ENCODE peak calls at places on chromosomes 12 and 14, in five cellular contexts. E, D, Z, Q and H are unnamed samples. For H3K27me3, the result is how much of the 10 kb centered on the place peaks cover.

GRCh38 chr12:93203361-93203760 is 174.4 kb upstream of the NUDT4 start:
- DNase-seq in D (no peak), E (no peak), Q (no peak), Z (no peak), H (no peak)

GRCh38 chr12:88693837-88694445 is 113.7 kb upstream of the KITLG start:
- DNase-seq in D (no peak), E (peak), Q (no peak), Z (no peak), H (peak)

GRCh38 chr12:104649217-104649834 is 192.6 kb downstream of the CHST11 start:
- DNase-seq in D (no peak), Z (no peak), E (no peak), Q (no peak), H (no peak)

GRCh38 chr12:15629761-15630160 is 159.4 kb downstream of the EPS8 start:
- DNase-seq in D (no peak), Q (no peak), Z (no peak), E (peak), H (peak)

GRCh38 chr14:51014625-51015024 is 70.3 kb upstream of the PYGL start:
- DNase-seq in E (no peak), Q (no peak), Z (no peak), D (no peak), H (no peak)

GRCh38 chr14:37142835-37143499 is 29.4 kb downstream of the SLC25A21 start:
- DNase-seq in Z (no peak), E (peak), D (no peak), Q (peak), H (peak)

GRCh38 chr12:29569392-29569791 is 71.9 kb upstream of the OVCH1 start:
- DNase-seq in Z (no peak), Q (no peak), E (no peak), D (no peak), H (no peak)

GRCh38 chr12:51262758-51263177 is 7.4 kb downstream of the SMAGP start:
- DNase-seq in Z (peak), Q (no peak), D (no peak), E (peak), H (peak)

GRCh38 chr14:54094765-54095164 is 138.1 kb upstream of the BMP4 start:
- DNase-seq in Q (no peak), Z (no peak), E (no peak), D (no peak), H (peak)

GRCh38 chr12:118645219-118645618 is 268.9 kb downstream of the SUDS3 start:
- DNase-seq in Z (no peak), E (no peak), Q (no peak), D (no peak), H (no peak)

GRCh38 chr12:103561174-103561573 is 25.9 kb upstream of the STAB2 start:
- DNase-seq in D (no peak), Q (no peak), Z (no peak), E (peak), H (peak)

GRCh38 chr14:19917955-19918518 is 2.4 kb upstream of the OR4K5 start:
- DNase-seq in D (no peak), Q (no peak), E (no peak), Z (no peak), H (no peak)

GRCh38 chr12:45257185-45257585 is 41.3 kb downstream of the ANO6 start:
- DNase-seq in Z (no peak), Q (no peak), E (no peak), D (no peak), H (no peak)

GRCh38 chr12:67766370-67766769 is 117.8 kb downstream of the DYRK2 start:
- DNase-seq in E (peak), Q (peak), Z (no peak), D (no peak), H (peak)

GRCh38 chr14:33950320-33951182 is at the start of gene EGLN3:
- DNase-seq in Z (peak), D (no peak), Q (peak), E (peak), H (peak)

GRCh38 chr14:92880851-92881250 is 42.1 kb upstream of the CHGA start:
- DNase-seq in Q (no peak), Z (peak), E (peak), D (no peak), H (peak)

GRCh38 chr14:56592746-56593544 is 13.3 kb downstream of the TMEM260 start:
- DNase-seq in D (no peak), E (no peak), Z (no peak), Q (no peak), H (no peak)

GRCh38 chr12:43964022-43964421 is 128.1 kb downstream of the TMEM117 start:
- DNase-seq in Q (no peak), Z (no peak), E (no peak), D (no peak), H (no peak)

GRCh38 chr12:92378682-92379479 is 233.2 kb upstream of the BTG1 start:
- DNase-seq in Z (no peak), E (no peak), Q (no peak), D (no peak), H (no peak)

GRCh38 chr14:51368721-51369163 is 128.7 kb downstream of the TMX1 start:
- DNase-seq in D (no peak), E (peak), Z (no peak), Q (peak), H (peak)

GRCh38 chr14:51575225-51576111 is 76.2 kb upstream of the FRMD6 start:
- DNase-seq in Z (no peak), E (peak), D (no peak), Q (no peak), H (no peak)

DNA sequence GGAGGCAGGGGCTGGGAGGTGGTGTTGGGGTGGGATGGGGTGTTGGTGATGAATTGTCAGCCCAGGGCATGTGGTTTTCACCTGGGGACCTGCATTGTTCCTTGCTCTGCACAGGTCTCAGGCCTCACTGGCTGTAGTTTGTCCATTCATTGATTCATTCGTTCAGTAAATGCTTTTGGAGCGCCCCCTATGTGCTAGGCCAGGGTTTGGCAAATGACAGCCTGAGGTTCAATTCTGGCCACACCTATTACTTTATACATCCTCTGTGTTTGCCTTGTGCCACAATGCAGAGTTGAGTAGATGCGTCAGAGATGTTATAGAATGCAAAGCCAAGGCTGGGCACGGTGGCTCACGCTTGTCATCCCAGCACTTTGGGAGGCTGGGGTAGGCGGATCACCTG is 4.7 kb downstream of the ADCK1 start:
- DNase-seq in Z (no peak), D (no peak), E (peak), Q (no peak), H (peak)
- TF ChIP-seq CTCF in Z (peak), D (peak), E (peak), Q (peak), H (peak)

GRCh38 chr12:6493580-6494350 is at the start of gene NCAPD2:
- DNase-seq in Z (peak), Q (peak), D (peak), E (peak), H (peak)

GRCh38 chr12:6492838-6493579 is at the start of gene MRPL51:
- DNase-seq in Q (peak), D (peak), Z (peak), E (peak), H (peak)

GRCh38 chr12:6494351-6494743 is 445 bp downstream of the NCAPD2 start:
- DNase-seq in D (no peak), Q (no peak), E (no peak), Z (no peak), H (no peak)

GRCh38 chr12:6500466-6500865 is 6.6 kb downstream of the NCAPD2 start:
- DNase-seq in Q (no peak), E (no peak), Z (no peak), D (no peak), H (no peak)

DNA sequence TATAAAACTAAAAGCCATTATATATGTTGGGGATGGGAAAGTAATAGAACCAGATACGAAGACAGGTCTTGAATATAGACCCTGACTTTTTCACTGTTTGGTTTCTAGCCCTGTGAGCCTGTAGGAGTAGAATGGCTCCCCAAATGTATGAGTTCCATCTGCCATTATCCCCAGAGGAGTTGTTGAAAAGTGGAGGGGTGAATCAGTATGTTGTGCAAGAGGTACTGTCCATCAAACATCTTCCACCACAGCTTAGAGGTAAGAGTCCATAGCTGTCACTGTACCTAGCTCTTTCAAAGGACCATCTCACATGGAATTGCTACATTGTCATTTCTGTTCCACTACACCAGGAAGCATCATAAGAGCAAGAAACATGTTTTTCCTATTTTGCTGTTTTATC is 1.1 kb downstream of the NCAPD2 start:
- DNase-seq in Z (no peak), E (peak), D (no peak), Q (no peak), H (peak)
- H3K4me3 ChIP-seq in Z (peak), E (peak), D (peak), Q (peak), H (no peak)

DNA sequence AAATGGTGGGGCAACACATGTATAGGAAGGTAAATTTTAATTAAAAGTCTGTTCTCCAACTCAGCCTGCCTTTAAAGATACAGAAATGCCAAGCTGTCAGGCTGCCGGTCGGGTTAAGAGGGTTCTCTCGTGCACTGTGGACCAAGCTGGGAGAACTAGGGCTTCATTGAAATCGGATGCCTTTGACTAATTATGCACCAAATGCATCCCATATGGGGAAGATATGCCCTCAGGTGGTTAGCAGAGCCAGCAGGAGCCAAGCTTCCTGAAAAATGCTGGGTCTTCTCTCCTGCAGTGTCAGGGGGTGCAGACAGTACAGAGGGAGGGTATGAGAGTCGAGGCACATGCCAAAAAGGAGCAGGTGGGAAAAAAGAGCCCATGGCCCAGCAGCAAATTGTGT is 236.1 kb downstream of the CACNA1C start:
- DNase-seq in Q (no peak), D (no peak), E (no peak), Z (no peak), H (no peak)
- H3K27me3 ChIP-seq in Q (under half), D (under half), E (under half), Z (under half), H (under half)

GRCh38 chr14:88823968-88824313 is 510 bp upstream of the TTC8 start:
- DNase-seq in Z (no peak), E (no peak), D (no peak), Q (no peak), H (no peak)

GRCh38 chr14:88821888-88822287 is 2.6 kb upstream of the TTC8 start:
- DNase-seq in E (no peak), Z (no peak), D (no peak), Q (no peak), H (no peak)

GRCh38 chr14:88825503-88825902 is 1.1 kb downstream of the TTC8 start:
- DNase-seq in D (no peak), Q (no peak), Z (no peak), E (no peak), H (no peak)

GRCh38 chr14:88825078-88825458 is 617 bp downstream of the TTC8 start:
- DNase-seq in Q (no peak), D (no peak), E (no peak), Z (no peak), H (no peak)

GRCh38 chr14:88824314-88825077 is at the start of gene TTC8:
- DNase-seq in D (peak), E (peak), Z (peak), Q (peak), H (peak)
- TF ChIP-seq CTCF in D (no peak), E (no peak), Z (no peak), Q (no peak), H (no peak)

GRCh38 chr12:24776856-24777255 is 172.0 kb downstream of the BCAT1 start:
- DNase-seq in E (no peak), Z (no peak), D (no peak), Q (no peak), H (no peak)
- H3K4me3 ChIP-seq in E (no peak), Z (no peak), D (no peak), Q (no peak), H (no peak)

GRCh38 chr12:64782181-64782580 is 23.0 kb upstream of the GNS start:
- DNase-seq in Q (no peak), Z (no peak), D (no peak), E (no peak), H (no peak)

GRCh38 chr12:64780531-64781373 is 21.5 kb upstream of the GNS start:
- DNase-seq in D (no peak), Q (no peak), E (peak), Z (no peak), H (no peak)

GRCh38 chr12:64781374-64782029 is 22.3 kb upstream of the GNS start:
- DNase-seq in D (no peak), Z (no peak), Q (no peak), E (no peak), H (no peak)

GRCh38 chr12:64790166-64790565 is 31.0 kb upstream of the GNS start:
- DNase-seq in Q (no peak), E (no peak), Z (no peak), D (no peak), H (no peak)

GRCh38 chr12:64785816-64786215 is 26.6 kb upstream of the GNS start:
- DNase-seq in Z (no peak), E (no peak), Q (no peak), D (no peak), H (no peak)
- H3K27me3 ChIP-seq in Z (under half), E (under half), Q (under half), D (under half), H (under half)

DNA sequence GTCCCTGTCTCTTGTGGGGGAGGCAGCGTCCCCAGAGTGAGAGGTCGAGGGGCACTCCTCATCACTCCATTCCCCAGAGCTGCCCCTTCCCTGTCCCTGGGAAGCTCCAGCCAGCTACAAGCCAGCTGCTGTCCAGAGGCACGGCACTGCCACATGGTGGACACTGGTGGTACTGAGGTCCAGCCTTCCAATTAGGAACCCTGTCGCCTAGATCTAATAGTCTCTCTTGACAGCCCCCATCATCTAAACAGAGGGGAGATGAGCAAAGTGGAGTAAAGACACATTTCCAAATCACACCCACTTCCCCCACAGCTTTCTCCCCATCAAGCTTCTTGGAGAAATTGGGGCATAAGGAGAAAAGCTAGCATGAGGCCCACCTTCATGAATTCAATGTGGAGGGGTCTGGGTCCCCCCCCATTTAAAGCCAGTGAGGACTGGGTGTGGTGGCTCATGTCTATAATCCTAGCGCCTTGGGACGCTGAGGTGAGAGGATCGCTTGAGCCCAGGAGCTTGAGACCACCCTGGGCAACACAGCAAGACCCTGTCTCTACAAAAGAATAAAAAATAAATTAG is 2.1 kb upstream of the INHBE start:
- DNase-seq in E (peak), D (no peak), Q (no peak), Z (no peak), H (peak)
- TF ChIP-seq CTCF in E (peak), D (peak), Q (peak), Z (peak), H (peak)

GRCh38 chr12:87382959-87383591 is 646.1 kb downstream of the C12orf50 start:
- DNase-seq in Z (no peak), E (no peak), Q (no peak), D (no peak), H (no peak)
- H3K4me3 ChIP-seq in Z (no peak), E (no peak), Q (no peak), D (no peak), H (no peak)

GRCh38 chr14:22380511-22381455 is 208.2 kb downstream of the DAD1 start:
- DNase-seq in Q (no peak), Z (no peak), D (peak), E (no peak), H (peak)
- H3K27me3 ChIP-seq in Q (under half), Z (half or more), D (under half), E (under half), H (under half)

DNA sequence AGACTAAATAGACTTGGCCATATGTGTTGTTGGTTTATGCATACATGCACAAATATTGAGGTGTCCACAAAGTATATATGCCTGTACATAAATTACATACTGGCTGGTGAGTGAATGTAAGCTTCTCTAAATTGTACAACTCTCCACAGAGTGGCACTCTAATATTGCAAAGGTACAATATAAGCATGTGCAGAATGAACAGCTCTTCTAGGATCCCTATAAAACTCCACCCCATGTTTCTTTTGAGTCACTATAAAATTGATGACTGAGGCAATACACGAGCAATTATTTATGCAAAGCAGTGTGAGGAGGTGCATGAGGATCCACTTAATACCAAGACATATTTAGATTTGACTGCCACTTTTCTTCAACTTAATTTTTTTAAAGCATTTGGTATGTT is 172.2 kb downstream of the NAV3 start:
- DNase-seq in Z (no peak), D (no peak), Q (no peak), E (no peak), H (peak)
- TF ChIP-seq CTCF in Z (no peak), D (no peak), Q (no peak), E (no peak), H (no peak)